ENCODE peak calls at places on chromosomes 3 and 15, in seven cellular contexts. One of them, this sample, is unnamed. For H3K27me3, the result is how much of the 10 kb centered on the place peaks cover.

GRCh38 chr15:95162967-95163531 is 931.7 kb downstream of the MCTP2 start:
- DNase-seq in colonic mucosa: no peak
- DNase-seq in bronchial epithelial cell: peak
- DNase-seq in AG04450: peak
- DNase-seq in cardiac muscle cell: peak
- DNase-seq in lower lobe of right lung: no peak
- DNase-seq in hepatocyte: peak
- DNase-seq in this sample: peak

GRCh38 chr3:4589475-4590111 is 96.4 kb downstream of the ITPR1 start:
- DNase-seq in colonic mucosa: no peak
- DNase-seq in bronchial epithelial cell: no peak
- DNase-seq in AG04450: no peak
- DNase-seq in cardiac muscle cell: no peak
- DNase-seq in lower lobe of right lung: no peak
- DNase-seq in hepatocyte: no peak
- DNase-seq in this sample: no peak

GRCh38 chr3:13268120-13268519 is 152.0 kb downstream of the NUP210 start:
- DNase-seq in colonic mucosa: no peak
- DNase-seq in bronchial epithelial cell: no peak
- DNase-seq in AG04450: no peak
- DNase-seq in cardiac muscle cell: no peak
- DNase-seq in lower lobe of right lung: peak
- DNase-seq in hepatocyte: no peak
- DNase-seq in this sample: no peak

GRCh38 chr3:185084883-185085282 is 68.0 kb downstream of the C3orf70 start:
- DNase-seq in colonic mucosa: no peak
- DNase-seq in bronchial epithelial cell: no peak
- DNase-seq in AG04450: peak
- DNase-seq in cardiac muscle cell: no peak
- DNase-seq in lower lobe of right lung: no peak
- DNase-seq in hepatocyte: no peak
- DNase-seq in this sample: peak

GRCh38 chr3:18035641-18036466 is 293.4 kb upstream of the TBC1D5 start:
- DNase-seq in colonic mucosa: no peak
- DNase-seq in bronchial epithelial cell: peak
- DNase-seq in AG04450: no peak
- DNase-seq in cardiac muscle cell: no peak
- DNase-seq in lower lobe of right lung: no peak
- DNase-seq in hepatocyte: no peak
- DNase-seq in this sample: no peak

GRCh38 chr3:136778865-136779264 is 26.7 kb upstream of the STAG1 start:
- DNase-seq in colonic mucosa: no peak
- DNase-seq in bronchial epithelial cell: no peak
- DNase-seq in AG04450: no peak
- DNase-seq in cardiac muscle cell: peak
- DNase-seq in lower lobe of right lung: no peak
- DNase-seq in hepatocyte: no peak
- DNase-seq in this sample: peak

GRCh38 chr3:50617096-50617791 is at the start of gene MAPKAPK3:
- DNase-seq in colonic mucosa: peak
- DNase-seq in bronchial epithelial cell: no peak
- DNase-seq in AG04450: no peak
- DNase-seq in cardiac muscle cell: peak
- DNase-seq in lower lobe of right lung: no peak
- DNase-seq in hepatocyte: peak
- DNase-seq in this sample: no peak

GRCh38 chr3:55477306-55478010 is 9.6 kb downstream of the WNT5A start:
- DNase-seq in colonic mucosa: no peak
- DNase-seq in bronchial epithelial cell: no peak
- DNase-seq in AG04450: no peak
- DNase-seq in cardiac muscle cell: no peak
- DNase-seq in lower lobe of right lung: no peak
- DNase-seq in hepatocyte: no peak
- DNase-seq in this sample: no peak

GRCh38 chr15:56365075-56365711 is at the start of gene TEX9:
- DNase-seq in colonic mucosa: peak
- DNase-seq in bronchial epithelial cell: peak
- DNase-seq in AG04450: peak
- DNase-seq in cardiac muscle cell: peak
- DNase-seq in lower lobe of right lung: peak
- DNase-seq in hepatocyte: peak
- DNase-seq in this sample: peak

GRCh38 chr15:72315706-72316370 is 4.1 kb downstream of the CELF6 start:
- DNase-seq in colonic mucosa: no peak
- DNase-seq in bronchial epithelial cell: no peak
- DNase-seq in AG04450: no peak
- DNase-seq in cardiac muscle cell: peak
- DNase-seq in lower lobe of right lung: no peak
- DNase-seq in hepatocyte: peak
- DNase-seq in this sample: no peak

GRCh38 chr15:27587810-27588209 is 511.3 kb downstream of the OCA2 start:
- DNase-seq in colonic mucosa: no peak
- DNase-seq in bronchial epithelial cell: no peak
- DNase-seq in AG04450: no peak
- DNase-seq in cardiac muscle cell: no peak
- DNase-seq in lower lobe of right lung: no peak
- DNase-seq in hepatocyte: peak
- DNase-seq in this sample: no peak

GRCh38 chr15:92906563-92907081 is 6.5 kb downstream of the CHD2 start:
- DNase-seq in colonic mucosa: peak
- DNase-seq in bronchial epithelial cell: peak
- DNase-seq in AG04450: no peak
- DNase-seq in cardiac muscle cell: no peak
- DNase-seq in lower lobe of right lung: no peak
- DNase-seq in hepatocyte: peak
- DNase-seq in this sample: peak

GRCh38 chr15:26981492-26981891 is 10.5 kb downstream of the GABRG3 start:
- DNase-seq in colonic mucosa: no peak
- DNase-seq in bronchial epithelial cell: no peak
- DNase-seq in AG04450: no peak
- DNase-seq in cardiac muscle cell: no peak
- DNase-seq in lower lobe of right lung: no peak
- DNase-seq in hepatocyte: no peak
- DNase-seq in this sample: no peak

GRCh38 chr3:2098398-2099027 is at the start of gene CNTN4:
- DNase-seq in colonic mucosa: peak
- DNase-seq in bronchial epithelial cell: no peak
- DNase-seq in AG04450: no peak
- DNase-seq in cardiac muscle cell: peak
- DNase-seq in lower lobe of right lung: peak
- DNase-seq in hepatocyte: peak
- DNase-seq in this sample: no peak

GRCh38 chr3:100954990-100955389 is 38.2 kb downstream of the ABI3BP start:
- DNase-seq in colonic mucosa: peak
- DNase-seq in bronchial epithelial cell: peak
- DNase-seq in AG04450: peak
- DNase-seq in cardiac muscle cell: peak
- DNase-seq in lower lobe of right lung: no peak
- DNase-seq in hepatocyte: peak
- DNase-seq in this sample: peak

GRCh38 chr3:69353492-69353891 is 32.4 kb downstream of the FRMD4B start:
- DNase-seq in colonic mucosa: no peak
- DNase-seq in bronchial epithelial cell: no peak
- DNase-seq in AG04450: no peak
- DNase-seq in cardiac muscle cell: peak
- DNase-seq in lower lobe of right lung: peak
- DNase-seq in hepatocyte: no peak
- DNase-seq in this sample: no peak

GRCh38 chr15:38325290-38325990 is 72.8 kb downstream of the SPRED1 start:
- DNase-seq in colonic mucosa: no peak
- DNase-seq in bronchial epithelial cell: peak
- DNase-seq in AG04450: no peak
- DNase-seq in cardiac muscle cell: no peak
- DNase-seq in lower lobe of right lung: no peak
- DNase-seq in hepatocyte: no peak
- DNase-seq in this sample: no peak

GRCh38 chr3:135103913-135104312 is 308.9 kb downstream of the EPHB1 start:
- DNase-seq in colonic mucosa: no peak
- DNase-seq in bronchial epithelial cell: no peak
- DNase-seq in AG04450: no peak
- DNase-seq in cardiac muscle cell: no peak
- DNase-seq in lower lobe of right lung: no peak
- DNase-seq in hepatocyte: peak
- DNase-seq in this sample: no peak

GRCh38 chr3:101119535-101119934 is 126.3 kb upstream of the ABI3BP start:
- DNase-seq in colonic mucosa: no peak
- DNase-seq in bronchial epithelial cell: peak
- DNase-seq in AG04450: peak
- DNase-seq in cardiac muscle cell: peak
- DNase-seq in lower lobe of right lung: no peak
- DNase-seq in hepatocyte: peak
- DNase-seq in this sample: peak

DNA sequence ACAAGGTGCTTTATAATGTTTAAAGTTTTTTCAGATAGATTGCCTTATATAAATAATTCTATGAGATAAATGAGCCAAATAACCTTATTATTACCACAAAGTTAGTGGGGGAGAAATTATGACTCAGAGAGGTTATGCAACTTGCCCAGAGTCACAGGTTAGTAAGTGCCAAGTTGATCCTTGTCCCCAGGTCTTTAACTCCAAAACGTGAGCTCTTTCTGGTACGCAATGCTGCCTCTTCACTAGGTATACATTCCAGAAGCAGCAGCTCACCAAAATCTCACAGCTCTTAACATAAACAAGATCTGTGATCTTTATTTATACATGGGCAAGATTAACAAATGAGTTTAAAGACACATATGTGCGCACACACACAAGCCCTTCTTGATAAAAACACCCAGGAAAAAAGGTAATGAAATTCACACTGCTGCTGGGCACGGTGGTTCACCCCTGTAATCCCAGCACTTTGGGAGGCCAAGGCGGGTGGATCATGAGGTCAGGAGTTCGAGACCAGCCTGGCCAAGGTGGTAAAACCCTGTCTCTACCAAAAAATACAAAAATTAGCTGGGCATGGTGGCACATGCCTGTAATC is 59.8 kb upstream of the NR2F2 start:
- DNase-seq in colonic mucosa: no peak
- DNase-seq in bronchial epithelial cell: peak
- DNase-seq in AG04450: no peak
- DNase-seq in cardiac muscle cell: peak
- DNase-seq in lower lobe of right lung: no peak
- DNase-seq in hepatocyte: peak
- DNase-seq in this sample: peak
- TF ChIP-seq CTCF in colonic mucosa: no peak
- TF ChIP-seq CTCF in bronchial epithelial cell: no peak
- TF ChIP-seq CTCF in AG04450: no peak
- TF ChIP-seq CTCF in cardiac muscle cell: no peak
- TF ChIP-seq CTCF in lower lobe of right lung: no peak
- TF ChIP-seq CTCF in hepatocyte: no peak
- TF ChIP-seq CTCF in this sample: no peak

DNA sequence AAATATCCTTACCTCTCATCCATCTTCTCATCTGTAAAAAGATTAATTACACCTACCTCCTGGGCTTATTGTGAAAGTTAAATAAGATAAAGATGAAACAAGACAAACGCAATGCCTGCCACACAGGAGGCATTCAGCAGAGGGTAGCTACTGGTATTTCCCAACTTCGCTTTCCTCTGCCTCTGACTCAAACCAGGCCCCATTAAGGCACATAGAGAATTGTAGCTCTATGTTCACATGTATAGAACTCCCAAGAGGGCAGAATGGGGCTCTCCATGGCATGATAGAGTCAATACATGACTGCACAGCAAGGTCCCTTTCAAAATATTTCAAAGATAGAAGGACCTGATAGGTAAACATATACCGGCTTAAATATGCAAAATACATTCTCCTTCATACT is 1.4 kb downstream of the LYSMD2 start:
- DNase-seq in colonic mucosa: peak
- DNase-seq in bronchial epithelial cell: peak
- DNase-seq in AG04450: no peak
- DNase-seq in cardiac muscle cell: peak
- DNase-seq in lower lobe of right lung: no peak
- DNase-seq in hepatocyte: no peak
- DNase-seq in this sample: no peak
- H3K4me3 ChIP-seq in colonic mucosa: peak
- H3K4me3 ChIP-seq in bronchial epithelial cell: no peak
- H3K4me3 ChIP-seq in AG04450: no peak
- H3K4me3 ChIP-seq in cardiac muscle cell: no peak
- H3K4me3 ChIP-seq in lower lobe of right lung: peak
- H3K4me3 ChIP-seq in hepatocyte: no peak
- H3K4me3 ChIP-seq in this sample: no peak

DNA sequence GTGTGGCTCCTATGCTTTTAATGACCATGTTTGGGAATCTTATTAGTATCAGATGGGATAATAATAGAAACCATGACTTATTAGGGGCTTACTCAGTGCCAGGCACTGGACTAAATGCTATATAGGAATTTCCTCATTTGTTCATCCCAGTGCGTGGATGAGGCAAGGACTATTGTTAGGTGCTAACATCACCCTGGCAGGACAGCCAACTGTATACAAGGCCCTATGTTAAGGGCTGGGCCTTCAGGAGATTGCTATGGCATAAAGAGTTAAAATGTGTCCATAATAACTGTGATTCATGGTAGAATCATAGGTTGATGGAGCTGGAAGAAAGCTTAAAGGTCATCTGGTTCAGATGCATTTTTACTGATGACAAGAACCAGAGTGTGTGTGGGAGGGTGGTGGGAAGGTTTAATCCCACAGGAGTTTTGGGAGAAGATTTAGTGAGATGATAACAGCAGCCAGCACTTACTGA is 4.7 kb upstream of the FEM1B start:
- DNase-seq in colonic mucosa: no peak
- DNase-seq in bronchial epithelial cell: peak
- DNase-seq in AG04450: no peak
- DNase-seq in cardiac muscle cell: peak
- DNase-seq in lower lobe of right lung: no peak
- DNase-seq in hepatocyte: no peak
- DNase-seq in this sample: peak
- H3K27me3 ChIP-seq in colonic mucosa: under half
- H3K27me3 ChIP-seq in bronchial epithelial cell: under half
- H3K27me3 ChIP-seq in AG04450: under half
- H3K27me3 ChIP-seq in cardiac muscle cell: under half
- H3K27me3 ChIP-seq in lower lobe of right lung: under half
- H3K27me3 ChIP-seq in hepatocyte: under half
- H3K27me3 ChIP-seq in this sample: under half

DNA sequence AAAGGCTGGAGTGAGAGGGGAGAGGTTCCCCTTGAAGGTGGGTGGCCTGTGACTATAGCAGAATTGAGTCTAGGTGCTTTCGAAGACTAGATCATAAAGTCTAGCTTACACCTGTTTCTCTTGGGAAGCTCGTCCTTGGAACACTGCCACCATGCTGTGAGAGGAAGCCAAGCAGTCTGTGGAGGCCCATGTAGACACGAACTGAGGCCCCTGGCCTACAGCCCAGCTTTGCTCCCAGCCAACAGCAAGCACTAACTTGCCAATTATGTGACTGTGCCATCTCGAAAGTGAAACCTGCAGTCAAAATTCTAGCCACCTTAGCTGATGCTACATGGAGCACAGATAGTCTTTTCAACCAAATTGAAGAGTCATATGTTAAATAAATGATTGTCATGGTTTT is 190.5 kb upstream of the NECTIN3 start:
- DNase-seq in colonic mucosa: peak
- DNase-seq in bronchial epithelial cell: peak
- DNase-seq in AG04450: peak
- DNase-seq in cardiac muscle cell: peak
- DNase-seq in lower lobe of right lung: peak
- DNase-seq in hepatocyte: peak
- DNase-seq in this sample: peak
- TF ChIP-seq CTCF in colonic mucosa: no peak
- TF ChIP-seq CTCF in bronchial epithelial cell: peak
- TF ChIP-seq CTCF in AG04450: peak
- TF ChIP-seq CTCF in cardiac muscle cell: peak
- TF ChIP-seq CTCF in lower lobe of right lung: no peak
- TF ChIP-seq CTCF in hepatocyte: peak
- TF ChIP-seq CTCF in this sample: peak